ENCODE peak calls at places on chromosomes 7 and 10, in nine cellular contexts. Y is A172; Z is OCI-LY7; A is adrenal gland; T is B cell; V is NCI-H345; C is NCI-H1092 treated with DMSO at 0.1 percent for 48 hours; J is HS-5; R is stimulated activated CD8-positive, alpha-beta memory T cell treated with anti-CD3 and anti-CD28 coated beads, Interleukin-4, amount 100 ng/mL, for 1 hour. P is an unnamed sample.

GRCh38 chr7:46603780-46604725 is 683.0 kb upstream of the IGFBP3 start:
- DNase-seq in C (no peak), Z (no peak), A (peak; percentile 50), T (no peak), V (no peak), R (no peak), J (no peak), Y (no peak), P (no peak)

GRCh38 chr7:24508301-24508700 is 65.0 kb upstream of the PALS2 start:
- DNase-seq in Z (no peak), R (no peak), T (no peak), Y (no peak), C (no peak), A (no peak), J (no peak), V (no peak), P (no peak)

GRCh38 chr10:1530871-1531517 is 206.3 kb downstream of the ADARB2 start:
- DNase-seq in R (no peak), T (no peak), V (no peak), Z (no peak), C (no peak), A (no peak), J (no peak), Y (no peak), P (no peak)

GRCh38 chr7:137717811-137718271 is 128.9 kb downstream of the DGKI start:
- DNase-seq in V (peak; percentile 66), R (no peak), C (no peak), J (no peak), T (no peak), Z (no peak), A (no peak), Y (no peak), P (no peak)

GRCh38 chr7:130488376-130489139 is 3.3 kb upstream of the MEST start:
- DNase-seq in Y (no peak), J (no peak), A (no peak), T (no peak), Z (no peak), C (no peak), V (no peak), R (no peak), P (no peak)

GRCh38 chr7:831596-832291 is 532 bp upstream of the SUN1 start:
- DNase-seq in Y (peak; percentile 93), Z (no peak), V (no peak), T (no peak), C (no peak), A (peak; percentile 69), R (no peak), J (peak; percentile 86), P (peak; percentile 77)

GRCh38 chr7:101238226-101239182 is 902 bp upstream of the CLDN15 start:
- DNase-seq in A (no peak), J (no peak), Y (no peak), Z (no peak), T (no peak), C (no peak), R (no peak), V (no peak), P (no peak)

GRCh38 chr7:141039366-141039765 is 24.6 kb upstream of the MRPS33 start:
- DNase-seq in R (no peak), C (no peak), A (no peak), J (no peak), V (no peak), T (no peak), Y (peak; percentile 13), Z (no peak), P (no peak)

GRCh38 chr10:108060246-108060645 is 895.7 kb upstream of the SORCS1 start:
- DNase-seq in R (no peak), T (no peak), Y (no peak), J (peak; percentile 15), Z (no peak), V (no peak), A (no peak), C (no peak), P (no peak)

GRCh38 chr10:98404571-98405396 is 10.2 kb downstream of the PYROXD2 start:
- DNase-seq in C (peak; percentile 16), A (no peak), Z (no peak), Y (peak; percentile 59), T (no peak), R (no peak), J (peak; percentile 23), V (no peak), P (no peak)

GRCh38 chr7:99108615-99109014 is 35.3 kb downstream of the SMURF1 start:
- DNase-seq in J (peak; percentile 40), A (no peak), C (no peak), V (no peak), Z (no peak), R (no peak), Y (no peak), T (no peak), P (no peak)

GRCh38 chr7:22411977-22412693 is 55.2 kb upstream of the RAPGEF5 start:
- DNase-seq in J (no peak), C (no peak), T (no peak), V (no peak), Y (no peak), A (no peak), Z (no peak), R (no peak), P (no peak)

GRCh38 chr7:1850976-1851571 is 181.0 kb downstream of the ELFN1 start:
- DNase-seq in T (no peak), R (no peak), C (no peak), V (no peak), Z (no peak), J (no peak), A (no peak), Y (no peak), P (no peak)

GRCh38 chr10:114715171-114715670 is 57.1 kb upstream of the ABLIM1 start:
- DNase-seq in C (no peak), Z (no peak), R (no peak), Y (peak; percentile 48), J (no peak), T (no peak), V (no peak), A (no peak), P (no peak)

GRCh38 chr7:30330134-30331111 is 46.0 kb downstream of the ZNRF2 start:
- DNase-seq in Y (no peak), Z (peak; percentile 71), R (no peak), V (no peak), T (peak; percentile 51), C (no peak), J (no peak), A (no peak), P (peak; percentile 70)

GRCh38 chr7:35716038-35716803 is 21.3 kb upstream of the HERPUD2 start:
- DNase-seq in J (no peak), A (no peak), Y (peak; percentile 21), C (no peak), R (no peak), V (no peak), T (no peak), Z (no peak), P (no peak)

GRCh38 chr7:103149808-103150180 is 895 bp upstream of the NAPEPLD start:
- DNase-seq in A (no peak), C (no peak), Y (no peak), Z (no peak), V (no peak), R (no peak), J (no peak), T (no peak), P (no peak)

GRCh38 chr7:45999541-45999940 is 78.5 kb upstream of the IGFBP3 start:
- DNase-seq in Y (no peak), C (no peak), A (no peak), R (no peak), T (no peak), V (no peak), J (no peak), Z (no peak), P (no peak)

GRCh38 chr10:76429331-76429625 is 997.9 kb downstream of the LRMDA start:
- DNase-seq in V (no peak), C (no peak), R (no peak), T (no peak), J (no peak), A (no peak), Z (no peak), Y (no peak), P (no peak)

GRCh38 chr10:42951486-42952251 is 125.2 kb upstream of the RET start:
- DNase-seq in Z (no peak), C (no peak), A (no peak), R (no peak), T (no peak), V (no peak), Y (no peak), J (no peak), P (no peak)

GRCh38 chr7:51617691-51618090 is 301.1 kb upstream of the COBL start:
- DNase-seq in Z (no peak), C (no peak), Y (no peak), R (no peak), T (no peak), V (no peak), J (no peak), A (no peak), P (no peak)

GRCh38 chr7:133958822-133959221 is 168.3 kb upstream of the LRGUK start:
- DNase-seq in Z (no peak), R (no peak), T (no peak), Y (no peak), A (no peak), J (no peak), V (peak; percentile 5), C (no peak), P (no peak)

GRCh38 chr7:22549667-22550513 is 49.9 kb upstream of the STEAP1B start:
- DNase-seq in J (no peak), Y (no peak), T (peak; percentile 69), R (no peak), Z (peak; percentile 17), C (peak; percentile 53), V (peak; percentile 91), A (no peak), P (no peak)

GRCh38 chr7:80135306-80136104 is 874 bp downstream of the GNAI1 start:
- DNase-seq in Y (peak; percentile 40), R (no peak), J (no peak), V (peak; percentile 47), C (peak; percentile 76), T (peak; percentile 15), Z (no peak), A (peak; percentile 50), P (no peak)

GRCh38 chr10:30368065-30368718 is 19.1 kb upstream of the MTPAP start:
- DNase-seq in R (no peak), A (no peak), Y (no peak), C (no peak), Z (no peak), J (no peak), V (no peak), T (no peak), P (no peak)

P was measured in GM12864.